ENCODE peak calls at places on chromosomes 6 and 20, in ten cellular contexts. O is neural crest cell, Q is substantia nigra, K is sciatic nerve, Z is NT2/D1, I is fibroblast of mammary gland, C is Daoy, Y is H54, J is NCI-H1930, R is glutamatergic neuron. T is an unnamed sample.

GRCh38 chr6:33592595-33593413 is 12.7 kb upstream of the BAK1 start:
- DNase-seq in J (no peak), I (no peak), C (no peak), Q (no peak), R (peak; percentile 70), Z (peak; percentile 67), Y (no peak), O (peak; percentile 43), K (peak; percentile 68), T (no peak)

GRCh38 chr6:118103381-118104105 is 196.5 kb downstream of the SLC35F1 start:
- DNase-seq in Z (no peak), K (no peak), R (no peak), Q (no peak), J (no peak), C (no peak), O (no peak), Y (no peak), I (no peak), T (no peak)

GRCh38 chr6:85669735-85670194 is 27.1 kb upstream of the SYNCRIP start:
- DNase-seq in Z (peak; percentile 52), R (no peak), K (no peak), Q (no peak), C (peak; percentile 64), Y (peak; percentile 27), O (no peak), I (peak; percentile 63), J (no peak), T (no peak)

GRCh38 chr20:21387528-21387927 is 9.8 kb downstream of the NKX2-4 start:
- DNase-seq in O (no peak), J (peak; percentile 33), Y (no peak), R (no peak), I (no peak), K (no peak), Q (no peak), Z (no peak), C (no peak), T (no peak)

GRCh38 chr20:21840991-21841390 is 135.5 kb downstream of the PAX1 start:
- DNase-seq in Q (no peak), O (no peak), J (no peak), Z (no peak), Y (no peak), K (no peak), R (no peak), I (peak; percentile 70), C (peak; percentile 90), T (no peak)

GRCh38 chr6:73394577-73395354 is at the start of gene DDX43:
- DNase-seq in C (no peak), R (no peak), O (no peak), I (peak; percentile 68), Y (peak; percentile 26), Q (no peak), Z (no peak), J (peak; percentile 37), K (peak; percentile 67), T (peak; percentile 29)

GRCh38 chr6:96465321-96465903 is 56.2 kb upstream of the UFL1 start:
- DNase-seq in I (no peak), O (no peak), Z (no peak), C (no peak), J (no peak), R (no peak), K (no peak), Y (no peak), Q (no peak), T (no peak)

GRCh38 chr6:90885611-90886056 is 298.8 kb upstream of the MAP3K7 start:
- DNase-seq in R (no peak), Z (no peak), C (peak; percentile 60), O (no peak), Y (no peak), I (no peak), K (no peak), Q (peak; percentile 4), J (no peak), T (no peak)

GRCh38 chr6:131747821-131748353 is 37.1 kb upstream of the CTAGE9 start:
- DNase-seq in R (no peak), Y (no peak), K (no peak), Q (no peak), C (no peak), J (no peak), Z (no peak), I (no peak), O (no peak), T (no peak)

GRCh38 chr6:167806061-167806700 is 20.5 kb upstream of the AFDN start:
- DNase-seq in Y (no peak), K (no peak), O (no peak), C (no peak), Q (no peak), R (no peak), Z (no peak), I (no peak), J (no peak), T (no peak)

GRCh38 chr6:113405326-113406050 is 451.7 kb upstream of the MARCKS start:
- DNase-seq in C (no peak), Q (no peak), O (no peak), I (no peak), J (no peak), R (no peak), Z (no peak), Y (no peak), K (no peak), T (no peak)

GRCh38 chr20:43942661-43943285 is 28.1 kb downstream of the TOX2 start:
- DNase-seq in I (peak; percentile 68), J (no peak), O (no peak), Y (peak; percentile 57), C (peak; percentile 45), K (no peak), R (no peak), Q (no peak), Z (no peak), T (no peak)

GRCh38 chr6:20306491-20306890 is 94.2 kb upstream of the MBOAT1 start:
- DNase-seq in J (no peak), K (no peak), Q (no peak), I (no peak), O (no peak), Z (no peak), Y (no peak), R (no peak), C (no peak), T (no peak)

GRCh38 chr6:14635195-14635594 is 517.6 kb downstream of the CD83 start:
- DNase-seq in Y (no peak), Z (no peak), I (no peak), C (no peak), J (no peak), O (no peak), R (no peak), K (no peak), Q (no peak), T (no peak)

GRCh38 chr6:112983741-112984221 is 636.7 kb downstream of the RFPL4B start:
- DNase-seq in Q (no peak), J (no peak), Y (no peak), Z (no peak), R (no peak), C (no peak), I (peak; percentile 62), O (no peak), K (no peak), T (no peak)

GRCh38 chr6:30787954-30788353 is 43.6 kb upstream of the IER3 start:
- DNase-seq in K (no peak), I (no peak), O (no peak), Z (no peak), C (peak; percentile 71), J (no peak), Q (no peak), Y (no peak), R (no peak), T (no peak)

GRCh38 chr6:156780117-156780641 is 3.0 kb downstream of the ARID1B start:
- DNase-seq in Y (peak; percentile 67), K (no peak), J (peak; percentile 71), R (no peak), I (peak; percentile 94), C (peak; percentile 90), Q (peak; percentile 32), Z (no peak), O (no peak), T (peak; percentile 68)

GRCh38 chr6:20686142-20686541 is 151.9 kb downstream of the CDKAL1 start:
- DNase-seq in Y (no peak), Z (no peak), K (no peak), I (no peak), Q (no peak), J (no peak), C (no peak), O (no peak), R (peak; percentile 67), T (no peak)

GRCh38 chr6:154539593-154540269 is 29.2 kb upstream of the CNKSR3 start:
- DNase-seq in K (no peak), Z (no peak), J (no peak), I (no peak), Q (no peak), R (no peak), C (no peak), O (no peak), Y (no peak), T (no peak)

GRCh38 chr6:38715016-38715809 is at the start of gene DNAH8:
- DNase-seq in I (no peak), C (no peak), Q (no peak), Y (no peak), Z (no peak), R (peak; percentile 31), J (no peak), O (no peak), K (no peak), T (peak; percentile 47)

GRCh38 chr20:32958574-32958973 is 45.7 kb downstream of the SUN5 start:
- DNase-seq in Q (no peak), R (no peak), J (no peak), I (no peak), C (no peak), O (no peak), Z (no peak), K (no peak), Y (no peak), T (no peak)

GRCh38 chr6:14747881-14748520 is 497.9 kb upstream of the JARID2 start:
- DNase-seq in O (no peak), Q (no peak), I (peak; percentile 52), C (no peak), Z (no peak), K (no peak), R (no peak), Y (no peak), J (no peak), T (no peak)

GRCh38 chr6:16562498-16562897 is 198.8 kb downstream of the ATXN1 start:
- DNase-seq in J (no peak), C (no peak), K (no peak), Y (no peak), Q (no peak), R (no peak), Z (no peak), I (peak; percentile 55), O (no peak), T (no peak)

GRCh38 chr6:35082046-35082732 is 59.0 kb downstream of the TCP11 start:
- DNase-seq in Q (no peak), R (no peak), J (no peak), I (no peak), Y (no peak), Z (no peak), K (no peak), O (no peak), C (no peak), T (no peak)

GRCh38 chr20:3092611-3093379 is 8.3 kb upstream of the AVP start:
- DNase-seq in Y (no peak), J (peak; percentile 9), K (no peak), Q (no peak), Z (no peak), R (no peak), I (no peak), O (no peak), C (no peak), T (peak; percentile 40)

GRCh38 chr6:109512271-109512817 is 29.3 kb upstream of the ZBTB24 start:
- DNase-seq in C (no peak), Z (no peak), Y (no peak), J (no peak), K (no peak), O (no peak), Q (no peak), I (no peak), R (no peak), T (no peak)

T was measured in SK-N-SH.